ENCODE peak calls at places on chromosomes 4 and X, in nine cellular contexts. U is NCI-H2081 treated with DMSO at 0.1 percent for 48 hours, B is SIG-M5, W is activated T-cell treated with anti-CD3 and anti-CD28 coated beads for 1 hour, Q is transverse colon, O is left colon, H is T-cell, V is ureter, F is nucleus accumbens. A is an unnamed sample.

GRCh38 chr4:12846368-12846767 is 637.8 kb downstream of the RAB28 start:
- DNase-seq in U (peak), B (no peak), W (no peak), Q (no peak), O (no peak), H (no peak), V (no peak), F (no peak), A (no peak)

GRCh38 chrX:49071877-49072711 is 1.7 kb downstream of the PRAF2 start:
- DNase-seq in U (no peak), B (no peak), W (no peak), Q (peak), O (peak), H (no peak), V (peak), F (peak), A (peak)

GRCh38 chr4:38462659-38463058 is 201.3 kb upstream of the KLF3 start:
- DNase-seq in U (no peak), B (no peak), W (no peak), Q (peak), O (peak), H (no peak), V (no peak), F (no peak), A (peak)

GRCh38 chr4:40038972-40039371 is 17.7 kb upstream of the N4BP2 start:
- DNase-seq in U (no peak), B (no peak), W (no peak), Q (no peak), O (no peak), H (no peak), V (no peak), F (no peak), A (no peak)

GRCh38 chrX:40843643-40844042 is 108.3 kb upstream of the MED14 start:
- DNase-seq in U (no peak), B (no peak), W (no peak), Q (no peak), O (no peak), H (no peak), V (no peak), F (no peak), A (no peak)

GRCh38 chr4:151287409-151287808 is 10.4 kb downstream of the PRSS48 start:
- DNase-seq in U (no peak), B (no peak), W (no peak), Q (no peak), O (no peak), H (no peak), V (no peak), F (no peak), A (no peak)

GRCh38 chrX:20139966-20140365 is 1.7 kb downstream of the EIF1AX start:
- DNase-seq in U (no peak), B (no peak), W (no peak), Q (no peak), O (no peak), H (no peak), V (no peak), F (no peak), A (no peak)

GRCh38 chr4:154313004-154313587 is 178.5 kb downstream of the DCHS2 start:
- DNase-seq in U (no peak), B (no peak), W (no peak), Q (no peak), O (no peak), H (no peak), V (no peak), F (no peak), A (no peak)

GRCh38 chr4:6500481-6501135 is 28.2 kb upstream of the PPP2R2C start:
- DNase-seq in U (no peak), B (no peak), W (no peak), Q (no peak), O (no peak), H (no peak), V (no peak), F (no peak), A (peak)

GRCh38 chr4:173509031-173510001 is 20.7 kb downstream of the HAND2 start:
- DNase-seq in U (no peak), B (no peak), W (no peak), Q (no peak), O (peak), H (no peak), V (no peak), F (no peak), A (peak)

GRCh38 chr4:89752932-89753598 is 83.9 kb downstream of the SNCA start:
- DNase-seq in U (no peak), B (no peak), W (no peak), Q (no peak), O (no peak), H (no peak), V (no peak), F (no peak), A (no peak)

GRCh38 chr4:185254434-185254833 is 45.0 kb downstream of the SNX25 start:
- DNase-seq in U (no peak), B (no peak), W (no peak), Q (no peak), O (no peak), H (peak), V (no peak), F (no peak), A (no peak)

GRCh38 chrX:34918856-34919255 is 23.7 kb upstream of the FAM47B start:
- DNase-seq in U (no peak), B (no peak), W (no peak), Q (no peak), O (no peak), H (no peak), V (no peak), F (no peak), A (no peak)